ENCODE peak calls at places on chromosomes 2 and 18, in four cellular contexts. E is AG08396; C is effector memory CD4-positive, alpha-beta T cell; L is activated naive CD4-positive, alpha-beta T cell. Q is an unnamed sample.

GRCh38 chr2:12202702-12203101 is 456.3 kb downstream of the LPIN1 start:
- DNase-seq in E (no peak), C (no peak), L (no peak), Q (no peak)

GRCh38 chr2:200627110-200627770 is 41.4 kb downstream of the AOX1 start:
- DNase-seq in E (no peak), C (no peak), L (no peak), Q (no peak)

GRCh38 chr2:120513776-120514357 is 167.9 kb downstream of the INHBB start:
- DNase-seq in E (no peak), C (no peak), L (no peak), Q (no peak)

GRCh38 chr2:46029332-46029811 is 267.8 kb upstream of the EPAS1 start:
- DNase-seq in E (peak; percentile 47), C (no peak), L (no peak), Q (no peak)

GRCh38 chr18:62999392-62999791 is 284.1 kb downstream of the PHLPP1 start:
- DNase-seq in E (peak; percentile 80), C (no peak), L (no peak), Q (no peak)

GRCh38 chr2:85275984-85276540 is 51.7 kb downstream of the TGOLN2 start:
- DNase-seq in E (no peak), C (no peak), L (no peak), Q (no peak)

GRCh38 chr2:124248366-124248765 is 223.3 kb downstream of the CNTNAP5 start:
- DNase-seq in E (no peak), C (no peak), L (no peak), Q (no peak)

GRCh38 chr2:42659601-42660000 is 91.2 kb downstream of the MTA3 start:
- DNase-seq in E (no peak), C (no peak), L (no peak), Q (no peak)

GRCh38 chr2:103887625-103888024 is 966.3 kb upstream of the POU3F3 start:
- DNase-seq in E (no peak), C (no peak), L (no peak), Q (no peak)

GRCh38 chr2:69116438-69116837 is 103.5 kb downstream of the ANTXR1 start:
- DNase-seq in E (no peak), C (no peak), L (no peak), Q (no peak)

GRCh38 chr2:9307505-9307904 is 100.9 kb downstream of the ASAP2 start:
- DNase-seq in E (no peak), C (no peak), L (no peak), Q (no peak)

GRCh38 chr2:43203373-43203772 is 23.0 kb downstream of the ZFP36L2 start:
- DNase-seq in E (no peak), C (no peak), L (no peak), Q (no peak)

GRCh38 chr2:209523778-209524362 is 100.0 kb downstream of the MAP2 start:
- DNase-seq in E (no peak), C (no peak), L (no peak), Q (no peak)

GRCh38 chr2:226031078-226031937 is 631.8 kb downstream of the NYAP2 start:
- DNase-seq in E (peak; percentile 73), C (no peak), L (no peak), Q (peak; percentile 2)

GRCh38 chr2:144943293-144943941 is 423.5 kb upstream of the ZEB2 start:
- DNase-seq in E (no peak), C (no peak), L (no peak), Q (no peak)

GRCh38 chr2:8954990-8955389 is 48.5 kb downstream of the MBOAT2 start:
- DNase-seq in E (no peak), C (no peak), L (no peak), Q (no peak)

GRCh38 chr2:9474361-9475117 is at the start of gene IAH1:
- DNase-seq in E (peak; percentile 93), C (peak; percentile 66), L (peak; percentile 42), Q (peak; percentile 67)

GRCh38 chr2:210663574-210663973 is 107.2 kb downstream of the CPS1 start:
- DNase-seq in E (peak; percentile 11), C (no peak), L (no peak), Q (no peak)

GRCh38 chr2:219249203-219249980 is 3.7 kb upstream of the TUBA4B start:
- DNase-seq in E (peak; percentile 73), C (no peak), L (no peak), Q (peak; percentile 93)

GRCh38 chr2:217929757-217930707 is 72.8 kb downstream of the TNS1 start:
- DNase-seq in E (peak; percentile 52), C (no peak), L (no peak), Q (no peak)

GRCh38 chr2:85421706-85422457 is 3.4 kb downstream of the SH2D6 start:
- DNase-seq in E (no peak), C (no peak), L (no peak), Q (peak; percentile 71)

Q was measured in small intestine.